ENCODE peak calls at places on chromosomes 13 and 19, in nine cellular contexts. J is left ventricle myocardium inferior, P is colonic mucosa, A is bronchial epithelial cell, Z is heart right ventricle, D is fibroblast of lung, B is thoracic aorta, L is GM23248, Y is BE2C. S is an unnamed sample.

GRCh38 chr19:51733742-51734522 is 10.1 kb upstream of the HAS1 start:
- DNase-seq in J (no peak), P (no peak), A (no peak), Z (no peak), D (peak; percentile 24), B (no peak), L (no peak), Y (no peak), S (no peak)

GRCh38 chr13:79581870-79582315 is 100.9 kb downstream of the NDFIP2 start:
- DNase-seq in J (peak; percentile 36), P (no peak), A (no peak), Z (peak; percentile 35), D (peak; percentile 39), B (no peak), L (peak; percentile 44), Y (peak; percentile 69), S (no peak)

GRCh38 chr19:56105090-56105701 is 15.9 kb downstream of the ZNF787 start:
- DNase-seq in J (peak; percentile 63), P (peak; percentile 92), A (peak; percentile 56), Z (peak; percentile 69), D (peak; percentile 48), B (peak; percentile 30), L (peak; percentile 76), Y (peak; percentile 44), S (no peak)

GRCh38 chr13:21800847-21801616 is 130.2 kb downstream of the FGF9 start:
- DNase-seq in J (no peak), P (no peak), A (peak; percentile 96), Z (no peak), D (no peak), B (no peak), L (peak; percentile 16), Y (no peak), S (no peak)

GRCh38 chr13:73549717-73550116 is 490.9 kb downstream of the KLF5 start:
- DNase-seq in J (no peak), P (no peak), A (no peak), Z (no peak), D (no peak), B (no peak), L (no peak), Y (no peak), S (no peak)

GRCh38 chr19:5154799-5155426 is 185.7 kb downstream of the PTPRS start:
- DNase-seq in J (no peak), P (no peak), A (no peak), Z (no peak), D (no peak), B (no peak), L (no peak), Y (no peak), S (no peak)

GRCh38 chr13:82688400-82688999 is 1193.8 kb downstream of the SLITRK1 start:
- DNase-seq in J (no peak), P (no peak), A (peak; percentile 15), Z (no peak), D (peak; percentile 3), B (no peak), L (no peak), Y (no peak), S (no peak)

GRCh38 chr19:33754361-33754760 is 42.3 kb upstream of the KCTD15 start:
- DNase-seq in J (no peak), P (no peak), A (no peak), Z (no peak), D (no peak), B (no peak), L (no peak), Y (no peak), S (no peak)

GRCh38 chr13:33070713-33071112 is 54.5 kb downstream of the KL start:
- DNase-seq in J (no peak), P (no peak), A (peak; percentile 68), Z (no peak), D (peak; percentile 28), B (no peak), L (peak; percentile 21), Y (no peak), S (no peak)

GRCh38 chr13:60226507-60226906 is 62.8 kb upstream of the DIAPH3 start:
- DNase-seq in J (no peak), P (no peak), A (peak; percentile 7), Z (no peak), D (peak; percentile 14), B (no peak), L (peak; percentile 34), Y (peak; percentile 70), S (no peak)

GRCh38 chr19:1084024-1084868 is 10.9 kb downstream of the POLR2E start:
- DNase-seq in J (no peak), P (no peak), A (no peak), Z (no peak), D (no peak), B (no peak), L (no peak), Y (peak; percentile 8), S (no peak)

GRCh38 chr19:41753159-41753558 is 2.2 kb upstream of the CEACAM6 start:
- DNase-seq in J (peak; percentile 35), P (peak; percentile 81), A (peak; percentile 36), Z (peak; percentile 47), D (no peak), B (no peak), L (peak; percentile 52), Y (peak; percentile 71), S (peak; percentile 32)

DNA sequence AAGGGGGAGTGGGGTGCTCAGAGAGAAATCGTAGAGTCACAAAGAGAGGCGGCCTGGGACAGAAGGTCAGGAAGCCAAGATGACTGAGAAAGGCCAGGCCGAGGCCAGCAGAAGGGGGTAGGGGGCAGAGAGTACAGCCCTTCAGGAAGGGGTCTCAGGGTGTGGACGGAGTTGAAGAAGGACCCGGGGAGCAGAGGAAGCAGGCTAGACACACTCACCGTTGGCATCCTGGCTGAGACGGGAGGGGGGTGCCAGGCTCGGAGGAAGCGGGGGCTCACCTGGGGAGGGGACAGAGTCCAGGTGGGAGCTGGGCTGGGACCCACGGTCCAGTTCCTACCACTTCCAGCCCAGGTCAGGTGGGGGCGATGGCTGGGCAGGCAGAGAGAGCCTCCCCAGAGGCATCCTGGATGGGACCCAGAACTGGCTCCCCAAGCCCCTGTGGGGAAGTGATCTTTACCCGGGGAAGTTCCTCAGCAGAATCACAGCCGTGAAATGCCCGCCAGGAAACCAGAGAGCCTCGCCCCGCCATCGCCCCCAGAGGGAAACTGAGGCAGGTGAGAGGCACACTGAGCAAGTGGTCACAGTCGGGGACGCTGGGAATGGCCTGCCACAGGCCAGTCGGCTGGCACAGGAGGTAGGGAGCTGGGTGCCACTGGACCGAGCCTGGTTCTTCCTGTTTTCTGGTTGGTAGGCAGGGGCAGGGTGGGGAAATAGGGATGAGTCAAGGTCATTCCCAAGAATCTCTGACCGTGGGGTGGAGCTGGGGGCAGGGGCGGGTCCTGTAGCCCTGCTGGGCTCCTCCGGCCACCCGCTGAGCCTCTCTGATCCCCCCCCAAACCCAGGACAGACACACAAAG is 1.3 kb downstream of the MATK start:
- DNase-seq in J (no peak), P (no peak), A (no peak), Z (no peak), D (no peak), B (no peak), L (peak; percentile 33), Y (no peak), S (no peak)
- H3K4me3 ChIP-seq in J (peak overlapping the region; percentile 55), P (no peak overlapping the region), A (no peak overlapping the region), Z (no peak overlapping the region), D (no peak overlapping the region), B (peak overlapping the region; percentile 50), L (no peak overlapping the region), Y (no peak overlapping the region), S (no peak overlapping the region)

GRCh38 chr13:102323505-102323904 is 78.3 kb downstream of the FGF14 start:
- DNase-seq in J (no peak), P (no peak), A (no peak), Z (no peak), D (no peak), B (no peak), L (no peak), Y (no peak), S (no peak)

GRCh38 chr13:102326381-102327118 is 75.3 kb downstream of the FGF14 start:
- DNase-seq in J (no peak), P (no peak), A (no peak), Z (no peak), D (no peak), B (no peak), L (no peak), Y (no peak), S (no peak)

GRCh38 chr13:102325321-102325720 is 76.5 kb downstream of the FGF14 start:
- DNase-seq in J (no peak), P (no peak), A (no peak), Z (no peak), D (no peak), B (no peak), L (no peak), Y (no peak), S (no peak)

GRCh38 chr13:102322211-102322610 is 79.6 kb downstream of the FGF14 start:
- DNase-seq in J (no peak), P (no peak), A (no peak), Z (no peak), D (no peak), B (no peak), L (no peak), Y (peak; percentile 21), S (no peak)

GRCh38 chr13:102323012-102323411 is 78.8 kb downstream of the FGF14 start:
- DNase-seq in J (no peak), P (no peak), A (no peak), Z (no peak), D (no peak), B (no peak), L (no peak), Y (no peak), S (no peak)
- H3K4me3 ChIP-seq in J (no peak overlapping the region), P (no peak overlapping the region), A (no peak overlapping the region), Z (no peak overlapping the region), D (no peak overlapping the region), B (no peak overlapping the region), L (no peak overlapping the region), Y (no peak overlapping the region), S (no peak overlapping the region)

GRCh38 chr13:24251525-24251924 is 57.9 kb upstream of the C1QTNF9 start:
- DNase-seq in J (no peak), P (no peak), A (no peak), Z (no peak), D (no peak), B (no peak), L (no peak), Y (no peak), S (peak; percentile 39)
- H3K4me3 ChIP-seq in J (no peak overlapping the region), P (no peak overlapping the region), A (no peak overlapping the region), Z (no peak overlapping the region), D (no peak overlapping the region), B (peak overlapping the region; percentile 23), L (no peak overlapping the region), Y (no peak overlapping the region), S (no peak overlapping the region)

GRCh38 chr19:47796785-47797184 is 7.6 kb downstream of the TPRX1 start:
- DNase-seq in J (no peak), P (no peak), A (no peak), Z (no peak), D (no peak), B (no peak), L (no peak), Y (no peak), S (no peak)

GRCh38 chr19:47798904-47799266 is 5.5 kb downstream of the TPRX1 start:
- DNase-seq in J (no peak), P (no peak), A (no peak), Z (no peak), D (no peak), B (no peak), L (no peak), Y (no peak), S (no peak)

GRCh38 chr19:47794526-47794925 is 9.8 kb downstream of the TPRX1 start:
- DNase-seq in J (no peak), P (no peak), A (no peak), Z (no peak), D (no peak), B (no peak), L (no peak), Y (no peak), S (no peak)

GRCh38 chr19:47801270-47801669 is 3.1 kb downstream of the TPRX1 start:
- DNase-seq in J (no peak), P (no peak), A (no peak), Z (no peak), D (no peak), B (no peak), L (no peak), Y (no peak), S (no peak)

GRCh38 chr19:47797996-47798903 is 6.1 kb downstream of the TPRX1 start:
- DNase-seq in J (no peak), P (no peak), A (no peak), Z (no peak), D (no peak), B (no peak), L (no peak), Y (no peak), S (no peak)
- H3K4me3 ChIP-seq in J (no peak overlapping the region), P (no peak overlapping the region), A (no peak overlapping the region), Z (no peak overlapping the region), D (no peak overlapping the region), B (no peak overlapping the region), L (no peak overlapping the region), Y (no peak overlapping the region), S (no peak overlapping the region)

S was measured in Jurkat, Clone E6-1.